ENCODE peak calls at places on chromosomes 5 and 9, in eight cellular contexts. One of them, this sample, is unnamed.

GRCh38 chr5:134541736-134542376 is 16.4 kb downstream of the JADE2 start:
- DNase-seq in naive B cell: no peak
- DNase-seq in HL-60: no peak
- DNase-seq in left ventricle myocardium inferior: peak
- DNase-seq in GM10248: no peak
- DNase-seq in ecto neural progenitor cell: peak
- DNase-seq in non-pigmented ciliary epithelial cell: no peak
- DNase-seq in glutamatergic neuron: no peak
- DNase-seq in this sample: no peak

GRCh38 chr5:99694884-99695283 is 766.1 kb upstream of the CHD1 start:
- DNase-seq in ecto neural progenitor cell: no peak
- DNase-seq in naive B cell: no peak
- DNase-seq in GM10248: no peak
- DNase-seq in non-pigmented ciliary epithelial cell: no peak
- DNase-seq in HL-60: no peak
- DNase-seq in glutamatergic neuron: no peak
- DNase-seq in left ventricle myocardium inferior: no peak
- DNase-seq in this sample: no peak

GRCh38 chr9:137194388-137194787 is 5.9 kb downstream of the SSNA1 start:
- DNase-seq in non-pigmented ciliary epithelial cell: no peak
- DNase-seq in ecto neural progenitor cell: no peak
- DNase-seq in HL-60: no peak
- DNase-seq in naive B cell: no peak
- DNase-seq in GM10248: no peak
- DNase-seq in left ventricle myocardium inferior: peak
- DNase-seq in glutamatergic neuron: no peak
- DNase-seq in this sample: no peak

GRCh38 chr9:15349892-15350761 is 43.1 kb upstream of the TTC39B start:
- DNase-seq in non-pigmented ciliary epithelial cell: no peak
- DNase-seq in GM10248: no peak
- DNase-seq in left ventricle myocardium inferior: no peak
- DNase-seq in glutamatergic neuron: no peak
- DNase-seq in HL-60: no peak
- DNase-seq in naive B cell: no peak
- DNase-seq in ecto neural progenitor cell: no peak
- DNase-seq in this sample: no peak

GRCh38 chr5:52870448-52870847 is 82.7 kb downstream of the ITGA1 start:
- DNase-seq in GM10248: no peak
- DNase-seq in naive B cell: no peak
- DNase-seq in left ventricle myocardium inferior: no peak
- DNase-seq in ecto neural progenitor cell: peak
- DNase-seq in glutamatergic neuron: peak
- DNase-seq in non-pigmented ciliary epithelial cell: no peak
- DNase-seq in HL-60: no peak
- DNase-seq in this sample: no peak

GRCh38 chr9:14441976-14442651 is 128.2 kb upstream of the NFIB start:
- DNase-seq in left ventricle myocardium inferior: no peak
- DNase-seq in HL-60: no peak
- DNase-seq in ecto neural progenitor cell: peak
- DNase-seq in GM10248: no peak
- DNase-seq in non-pigmented ciliary epithelial cell: no peak
- DNase-seq in glutamatergic neuron: peak
- DNase-seq in naive B cell: no peak
- DNase-seq in this sample: no peak

GRCh38 chr9:6029581-6029980 is 14.2 kb upstream of the RANBP6 start:
- DNase-seq in non-pigmented ciliary epithelial cell: no peak
- DNase-seq in left ventricle myocardium inferior: no peak
- DNase-seq in HL-60: no peak
- DNase-seq in naive B cell: no peak
- DNase-seq in GM10248: no peak
- DNase-seq in glutamatergic neuron: no peak
- DNase-seq in ecto neural progenitor cell: no peak
- DNase-seq in this sample: no peak

GRCh38 chr9:129353697-129354336 is 175.8 kb upstream of the IER5L start:
- DNase-seq in GM10248: no peak
- DNase-seq in ecto neural progenitor cell: no peak
- DNase-seq in naive B cell: no peak
- DNase-seq in glutamatergic neuron: no peak
- DNase-seq in non-pigmented ciliary epithelial cell: no peak
- DNase-seq in left ventricle myocardium inferior: no peak
- DNase-seq in HL-60: no peak
- DNase-seq in this sample: no peak

GRCh38 chr5:124328201-124328600 is 418.2 kb downstream of the ZNF608 start:
- DNase-seq in HL-60: no peak
- DNase-seq in glutamatergic neuron: no peak
- DNase-seq in non-pigmented ciliary epithelial cell: no peak
- DNase-seq in ecto neural progenitor cell: no peak
- DNase-seq in naive B cell: no peak
- DNase-seq in GM10248: no peak
- DNase-seq in left ventricle myocardium inferior: no peak
- DNase-seq in this sample: no peak

GRCh38 chr9:93875330-93875729 is 79.8 kb downstream of the BARX1 start:
- DNase-seq in GM10248: no peak
- DNase-seq in non-pigmented ciliary epithelial cell: no peak
- DNase-seq in HL-60: no peak
- DNase-seq in ecto neural progenitor cell: no peak
- DNase-seq in naive B cell: no peak
- DNase-seq in left ventricle myocardium inferior: no peak
- DNase-seq in glutamatergic neuron: no peak
- DNase-seq in this sample: no peak

GRCh38 chr5:139636207-139636792 is 11.8 kb upstream of the CXXC5 start:
- DNase-seq in GM10248: peak
- DNase-seq in naive B cell: peak
- DNase-seq in glutamatergic neuron: no peak
- DNase-seq in left ventricle myocardium inferior: no peak
- DNase-seq in ecto neural progenitor cell: no peak
- DNase-seq in HL-60: no peak
- DNase-seq in non-pigmented ciliary epithelial cell: no peak
- DNase-seq in this sample: peak

GRCh38 chr9:115411516-115411915 is 293.6 kb upstream of the TNC start:
- DNase-seq in naive B cell: no peak
- DNase-seq in GM10248: no peak
- DNase-seq in left ventricle myocardium inferior: no peak
- DNase-seq in non-pigmented ciliary epithelial cell: no peak
- DNase-seq in glutamatergic neuron: no peak
- DNase-seq in HL-60: no peak
- DNase-seq in ecto neural progenitor cell: no peak
- DNase-seq in this sample: no peak

GRCh38 chr9:77449177-77450092 is 198.7 kb downstream of the GNA14 start:
- DNase-seq in GM10248: no peak
- DNase-seq in glutamatergic neuron: no peak
- DNase-seq in ecto neural progenitor cell: no peak
- DNase-seq in left ventricle myocardium inferior: no peak
- DNase-seq in HL-60: no peak
- DNase-seq in non-pigmented ciliary epithelial cell: peak
- DNase-seq in naive B cell: no peak
- DNase-seq in this sample: no peak

GRCh38 chr5:157575096-157575872 is at the start of gene ADAM19:
- DNase-seq in non-pigmented ciliary epithelial cell: no peak
- DNase-seq in naive B cell: peak
- DNase-seq in GM10248: peak
- DNase-seq in left ventricle myocardium inferior: peak
- DNase-seq in glutamatergic neuron: peak
- DNase-seq in ecto neural progenitor cell: peak
- DNase-seq in HL-60: no peak
- DNase-seq in this sample: no peak

GRCh38 chr5:143850050-143850713 is 38.2 kb downstream of the HMHB1 start:
- DNase-seq in left ventricle myocardium inferior: no peak
- DNase-seq in ecto neural progenitor cell: no peak
- DNase-seq in non-pigmented ciliary epithelial cell: no peak
- DNase-seq in naive B cell: no peak
- DNase-seq in GM10248: no peak
- DNase-seq in glutamatergic neuron: no peak
- DNase-seq in HL-60: no peak
- DNase-seq in this sample: no peak

GRCh38 chr5:50839472-50839871 is 173.0 kb downstream of the PARP8 start:
- DNase-seq in left ventricle myocardium inferior: no peak
- DNase-seq in non-pigmented ciliary epithelial cell: no peak
- DNase-seq in glutamatergic neuron: no peak
- DNase-seq in GM10248: no peak
- DNase-seq in HL-60: no peak
- DNase-seq in ecto neural progenitor cell: no peak
- DNase-seq in naive B cell: no peak
- DNase-seq in this sample: no peak

GRCh38 chr9:135523521-135524129 is 2.4 kb downstream of the LCN1 start:
- DNase-seq in GM10248: no peak
- DNase-seq in non-pigmented ciliary epithelial cell: no peak
- DNase-seq in ecto neural progenitor cell: peak
- DNase-seq in HL-60: no peak
- DNase-seq in glutamatergic neuron: no peak
- DNase-seq in naive B cell: no peak
- DNase-seq in left ventricle myocardium inferior: no peak
- DNase-seq in this sample: no peak

GRCh38 chr5:6820851-6821479 is 107.7 kb downstream of the TENT4A start:
- DNase-seq in HL-60: peak
- DNase-seq in naive B cell: no peak
- DNase-seq in non-pigmented ciliary epithelial cell: no peak
- DNase-seq in left ventricle myocardium inferior: no peak
- DNase-seq in GM10248: peak
- DNase-seq in ecto neural progenitor cell: peak
- DNase-seq in glutamatergic neuron: peak
- DNase-seq in this sample: no peak

GRCh38 chr5:180557201-180557809 is 34.0 kb downstream of the SCGB3A1 start:
- DNase-seq in GM10248: no peak
- DNase-seq in naive B cell: no peak
- DNase-seq in left ventricle myocardium inferior: no peak
- DNase-seq in ecto neural progenitor cell: no peak
- DNase-seq in glutamatergic neuron: no peak
- DNase-seq in HL-60: no peak
- DNase-seq in non-pigmented ciliary epithelial cell: no peak
- DNase-seq in this sample: no peak

GRCh38 chr5:151384106-151384505 is 36.7 kb upstream of the SLC36A2 start:
- DNase-seq in naive B cell: no peak
- DNase-seq in left ventricle myocardium inferior: no peak
- DNase-seq in non-pigmented ciliary epithelial cell: no peak
- DNase-seq in ecto neural progenitor cell: no peak
- DNase-seq in HL-60: no peak
- DNase-seq in GM10248: no peak
- DNase-seq in glutamatergic neuron: no peak
- DNase-seq in this sample: no peak

GRCh38 chr5:122120957-122121356 is 8.4 kb upstream of the ZNF474 start:
- DNase-seq in left ventricle myocardium inferior: no peak
- DNase-seq in non-pigmented ciliary epithelial cell: no peak
- DNase-seq in glutamatergic neuron: no peak
- DNase-seq in GM10248: no peak
- DNase-seq in naive B cell: no peak
- DNase-seq in ecto neural progenitor cell: no peak
- DNase-seq in HL-60: peak
- DNase-seq in this sample: no peak

GRCh38 chr9:129336601-129337286 is 158.7 kb upstream of the IER5L start:
- DNase-seq in GM10248: no peak
- DNase-seq in left ventricle myocardium inferior: no peak
- DNase-seq in glutamatergic neuron: peak
- DNase-seq in ecto neural progenitor cell: no peak
- DNase-seq in HL-60: no peak
- DNase-seq in naive B cell: peak
- DNase-seq in non-pigmented ciliary epithelial cell: no peak
- DNase-seq in this sample: no peak

GRCh38 chr9:8486095-8486494 is 686.5 kb upstream of the DMAC1 start:
- DNase-seq in ecto neural progenitor cell: peak
- DNase-seq in non-pigmented ciliary epithelial cell: no peak
- DNase-seq in naive B cell: no peak
- DNase-seq in glutamatergic neuron: peak
- DNase-seq in left ventricle myocardium inferior: no peak
- DNase-seq in HL-60: no peak
- DNase-seq in GM10248: no peak
- DNase-seq in this sample: no peak

GRCh38 chr5:106152569-106152968 is 1518.2 kb downstream of the EFNA5 start:
- DNase-seq in HL-60: no peak
- DNase-seq in glutamatergic neuron: no peak
- DNase-seq in non-pigmented ciliary epithelial cell: no peak
- DNase-seq in ecto neural progenitor cell: no peak
- DNase-seq in naive B cell: no peak
- DNase-seq in GM10248: no peak
- DNase-seq in left ventricle myocardium inferior: no peak
- DNase-seq in this sample: no peak

This sample was measured in GF-D8.